ENCODE peak calls at places on chromosomes 3 and 15, in ten cellular contexts. Q, O, G, A, V, N, S, J, W and Y are unnamed samples.

GRCh38 chr3:149596136-149596770 is 61.6 kb downstream of the WWTR1 start:
- DNase-seq in S (no peak), A (no peak), V (no peak), J (no peak), W (no peak), G (no peak), O (no peak), Q (no peak), N (no peak), Y (no peak)

GRCh38 chr15:69723404-69724097 is 270.9 kb downstream of the RPLP1 start:
- DNase-seq in J (no peak), V (peak; percentile 48), A (no peak), N (no peak), O (no peak), Q (peak; percentile 26), W (no peak), S (no peak), G (no peak), Y (no peak)

GRCh38 chr15:68980786-68981185 is 33.7 kb upstream of the NOX5 start:
- DNase-seq in O (no peak), G (no peak), V (no peak), W (no peak), N (no peak), J (no peak), A (no peak), Q (no peak), S (no peak), Y (no peak)

GRCh38 chr15:88920186-88920891 is 7.2 kb upstream of the MFGE8 start:
- DNase-seq in A (no peak), N (peak; percentile 70), W (no peak), V (peak; percentile 41), O (no peak), J (no peak), Q (no peak), G (no peak), S (no peak), Y (no peak)

GRCh38 chr15:63909819-63910437 is 76.2 kb upstream of the HERC1 start:
- DNase-seq in W (no peak), O (peak; percentile 51), A (no peak), S (no peak), G (no peak), J (no peak), V (no peak), Q (no peak), N (no peak), Y (peak; percentile 52)

GRCh38 chr3:48695113-48695753 is 9.5 kb upstream of the NCKIPSD start:
- DNase-seq in O (no peak), S (no peak), Q (peak; percentile 60), W (peak; percentile 75), V (peak; percentile 82), J (peak; percentile 40), N (no peak), G (no peak), A (no peak), Y (no peak)

GRCh38 chr3:140708815-140709214 is 31.0 kb downstream of the TRIM42 start:
- DNase-seq in G (no peak), J (no peak), S (no peak), N (no peak), A (no peak), O (no peak), W (peak; percentile 43), Q (no peak), V (no peak), Y (no peak)

GRCh38 chr3:160081958-160082533 is 93.4 kb downstream of the IL12A start:
- DNase-seq in S (no peak), O (no peak), Q (no peak), J (no peak), V (no peak), N (no peak), G (no peak), A (no peak), W (no peak), Y (no peak)

GRCh38 chr3:160665784-160666526 is 11.0 kb upstream of the ARL14 start:
- DNase-seq in W (no peak), Q (no peak), J (no peak), V (no peak), G (peak; percentile 69), A (no peak), N (no peak), S (no peak), O (peak; percentile 86), Y (peak; percentile 36)

GRCh38 chr3:48820626-48821324 is 26.9 kb downstream of the PRKAR2A start:
- DNase-seq in Q (no peak), J (no peak), N (no peak), G (peak; percentile 8), V (no peak), A (no peak), W (no peak), S (no peak), O (peak; percentile 41), Y (no peak)

GRCh38 chr3:42117175-42118008 is 26.2 kb downstream of the TRAK1 start:
- DNase-seq in A (no peak), S (peak; percentile 33), V (peak; percentile 59), W (no peak), Q (peak; percentile 46), G (no peak), N (peak; percentile 29), J (no peak), O (no peak), Y (peak; percentile 28)

GRCh38 chr15:67501177-67501835 is 19.6 kb upstream of the C15orf61 start:
- DNase-seq in A (no peak), J (no peak), S (no peak), O (peak; percentile 33), W (no peak), G (no peak), N (peak; percentile 33), V (no peak), Q (no peak), Y (no peak)

GRCh38 chr3:156762631-156763185 is 63.4 kb upstream of the LEKR1 start:
- DNase-seq in G (peak; percentile 84), N (no peak), S (no peak), V (no peak), O (peak; percentile 83), J (no peak), Q (no peak), W (no peak), A (no peak), Y (peak; percentile 51)

GRCh38 chr15:69941206-69941605 is 156.5 kb downstream of the TLE3 start:
- DNase-seq in O (no peak), A (no peak), W (no peak), N (no peak), Q (no peak), G (no peak), V (no peak), S (no peak), J (no peak), Y (no peak)

GRCh38 chr3:23159929-23160328 is 43.2 kb upstream of the UBE2E2 start:
- DNase-seq in Q (no peak), W (no peak), G (peak; percentile 55), O (peak; percentile 40), A (no peak), S (no peak), N (peak; percentile 32), J (no peak), V (no peak), Y (peak; percentile 64)

GRCh38 chr15:76073554-76073953 is 13.8 kb downstream of the TMEM266 start:
- DNase-seq in G (no peak), O (no peak), V (no peak), A (no peak), W (no peak), Q (no peak), N (no peak), S (no peak), J (no peak), Y (no peak)

GRCh38 chr3:18440053-18440768 is 15.1 kb upstream of the SATB1 start:
- DNase-seq in O (no peak), N (no peak), W (no peak), V (no peak), S (no peak), J (no peak), A (no peak), G (no peak), Q (no peak), Y (no peak)

GRCh38 chr3:146117406-146118285 is 43.3 kb downstream of the PLOD2 start:
- DNase-seq in W (no peak), S (no peak), Q (no peak), G (peak; percentile 86), V (no peak), J (no peak), O (peak; percentile 80), N (peak; percentile 22), A (no peak), Y (peak; percentile 44)

GRCh38 chr3:184377374-184377773 is 633 bp downstream of the THPO start:
- DNase-seq in G (no peak), V (no peak), J (no peak), N (no peak), O (no peak), S (no peak), W (no peak), A (no peak), Q (no peak), Y (no peak)
- H3K4me3 ChIP-seq in G (no peak overlapping the region), V (no peak overlapping the region), J (no peak overlapping the region), N (no peak overlapping the region), O (no peak overlapping the region), S (no peak overlapping the region), W (no peak overlapping the region), A (peak overlapping the region; percentile 48), Q (no peak overlapping the region), Y (no peak overlapping the region)

DNA sequence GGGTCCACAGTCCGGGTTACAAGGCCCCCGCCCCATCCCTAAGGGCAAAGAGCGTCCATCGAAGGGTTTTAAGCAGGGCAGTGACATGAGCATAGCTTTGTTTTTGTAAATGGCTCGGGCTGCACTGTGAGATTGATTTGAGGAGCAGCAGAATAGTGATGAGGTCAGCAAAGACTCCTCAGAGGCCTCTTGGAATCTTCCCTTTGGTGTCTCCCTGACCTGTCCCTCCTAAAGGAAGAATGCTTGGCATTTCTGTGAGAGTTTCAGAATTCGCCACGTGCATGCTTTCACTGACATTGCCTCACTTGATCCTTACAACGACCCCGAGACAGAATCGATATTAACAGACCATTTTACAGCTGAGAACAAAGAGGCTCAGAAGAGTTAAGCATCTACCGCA is 20.3 kb downstream of the LAMP3 start:
- DNase-seq in S (no peak), V (no peak), J (no peak), Q (no peak), G (no peak), W (no peak), N (no peak), A (no peak), O (no peak), Y (no peak)
- H3K4me3 ChIP-seq in S (no peak overlapping the region), V (no peak overlapping the region), J (no peak overlapping the region), Q (no peak overlapping the region), G (no peak overlapping the region), W (no peak overlapping the region), N (no peak overlapping the region), A (no peak overlapping the region), O (no peak overlapping the region), Y (no peak overlapping the region)

GRCh38 chr3:192747145-192747544 is 19.8 kb upstream of the FGF12 start:
- DNase-seq in O (no peak), S (no peak), W (no peak), V (no peak), N (no peak), G (no peak), A (no peak), J (no peak), Q (no peak), Y (no peak)
- H3K4me3 ChIP-seq in O (no peak overlapping the region), S (no peak overlapping the region), W (no peak overlapping the region), V (no peak overlapping the region), N (no peak overlapping the region), G (no peak overlapping the region), A (no peak overlapping the region), J (no peak overlapping the region), Q (no peak overlapping the region), Y (no peak overlapping the region)

DNA sequence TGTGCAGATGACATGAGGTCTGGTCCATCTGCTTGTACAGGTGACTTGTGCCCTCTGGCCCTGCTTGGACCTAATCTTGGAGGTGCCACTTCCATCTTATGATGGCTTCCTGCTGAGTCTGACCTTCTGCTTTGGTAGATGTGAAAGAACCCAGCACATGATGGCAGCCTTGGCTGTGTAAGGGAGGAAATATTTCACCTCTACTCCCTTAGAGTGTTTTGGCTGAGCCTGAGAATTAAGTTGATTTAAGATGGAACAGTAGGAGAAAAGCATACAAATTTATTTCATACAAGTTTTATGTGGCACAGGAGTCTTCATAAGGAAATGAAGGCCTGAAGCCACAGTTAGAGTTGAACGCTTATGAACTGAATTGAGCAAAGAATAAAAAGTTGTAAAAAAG is 27.6 kb upstream of the CDCP1 start:
- DNase-seq in Q (no peak), S (no peak), A (no peak), N (no peak), W (no peak), G (no peak), J (no peak), V (no peak), O (no peak), Y (no peak)
- H3K4me3 ChIP-seq in Q (no peak overlapping the region), S (no peak overlapping the region), A (no peak overlapping the region), N (no peak overlapping the region), W (no peak overlapping the region), G (no peak overlapping the region), J (no peak overlapping the region), V (no peak overlapping the region), O (no peak overlapping the region), Y (no peak overlapping the region)